ENCODE peak calls at places on chromosome 15, in six cellular contexts. X is cardiac muscle cell, C is GM04504, Q is left lung, B is GF-D8, Z is activated T-cell treated with anti-CD3 and anti-CD28 coated beads for 1 hour. R is an unnamed sample.

GRCh38 chr15:65821070-65821469 is 29.0 kb upstream of the DENND4A start:
- DNase-seq in Z (no peak), B (no peak), X (no peak), C (no peak), Q (no peak), R (no peak)

GRCh38 chr15:94042163-94042954 is 189.0 kb upstream of the MCTP2 start:
- DNase-seq in Z (no peak), B (no peak), X (no peak), C (peak; percentile 44), Q (no peak), R (no peak)

GRCh38 chr15:56869573-56869972 is 48.9 kb upstream of the TCF12 start:
- DNase-seq in X (peak; percentile 33), B (no peak), Z (no peak), C (no peak), Q (no peak), R (peak; percentile 26)

GRCh38 chr15:97598353-97598798 is 362.1 kb upstream of the ARRDC4 start:
- DNase-seq in Z (no peak), C (no peak), X (no peak), B (no peak), Q (no peak), R (no peak)

GRCh38 chr15:34584996-34585395 is 1.5 kb upstream of the GOLGA8B start:
- DNase-seq in Z (no peak), X (no peak), B (no peak), C (no peak), Q (no peak), R (no peak)

GRCh38 chr15:90213818-90214204 is 12.7 kb downstream of the SEMA4B start:
- DNase-seq in X (peak; percentile 26), Q (no peak), Z (no peak), B (no peak), C (no peak), R (no peak)

GRCh38 chr15:63797901-63798300 is 35.8 kb downstream of the HERC1 start:
- DNase-seq in C (no peak), Q (no peak), B (no peak), X (no peak), Z (no peak), R (no peak)

GRCh38 chr15:35444557-35445204 is 101.3 kb downstream of the DPH6 start:
- DNase-seq in X (peak; percentile 61), B (no peak), Z (no peak), C (no peak), Q (no peak), R (peak; percentile 56)

GRCh38 chr15:52186651-52187486 is 4.3 kb downstream of the GNB5 start:
- DNase-seq in C (no peak), B (no peak), Q (no peak), X (no peak), Z (no peak), R (no peak)

R was measured in epithelial cell of esophagus.